ENCODE peak calls at places on chromosomes 12 and 14, in four cellular contexts. R is lower lobe of right lung, V is pancreas, J is GM23248. F is an unnamed sample.

GRCh38 chr12:19085090-19085489 is 44.4 kb upstream of the PLEKHA5 start:
- DNase-seq in J (peak; percentile 4), V (no peak), R (no peak), F (no peak)

GRCh38 chr12:38161123-38162000 is 155.2 kb upstream of the ALG10B start:
- DNase-seq in V (peak; percentile 66), R (no peak), J (no peak), F (no peak)

GRCh38 chr14:73295198-73295796 is 58.0 kb downstream of the PAPLN start:
- DNase-seq in J (peak; percentile 72), V (no peak), R (no peak), F (no peak)

GRCh38 chr14:24139272-24139934 is 2.0 kb downstream of the EMC9 start:
- DNase-seq in J (no peak), R (no peak), V (peak; percentile 55), F (no peak)

GRCh38 chr14:23376477-23377200 is at the start of gene CMTM5:
- DNase-seq in V (no peak), J (no peak), R (no peak), F (no peak)

GRCh38 chr14:68686724-68687123 is 106.1 kb downstream of the ZFP36L1 start:
- DNase-seq in V (no peak), R (no peak), J (no peak), F (peak; percentile 5)

GRCh38 chr12:75257510-75257909 is 47.9 kb upstream of the KCNC2 start:
- DNase-seq in R (no peak), J (no peak), V (no peak), F (no peak)

GRCh38 chr12:31005256-31005943 is 68.3 kb upstream of the DDX11 start:
- DNase-seq in J (no peak), V (no peak), R (peak; percentile 41), F (peak; percentile 7)

GRCh38 chr12:12983420-12984035 is 16.5 kb downstream of the HEBP1 start:
- DNase-seq in R (no peak), J (peak; percentile 81), V (no peak), F (peak; percentile 36)

GRCh38 chr14:60245316-60246177 is 3.5 kb upstream of the PPM1A start:
- DNase-seq in V (no peak), R (no peak), J (no peak), F (no peak)

GRCh38 chr12:57476162-57476992 is 3.3 kb downstream of the ARHGAP9 start:
- DNase-seq in R (peak; percentile 77), J (no peak), V (no peak), F (no peak)

GRCh38 chr14:94237983-94238382 is 55.1 kb downstream of the SERPINA10 start:
- DNase-seq in V (no peak), J (no peak), R (no peak), F (no peak)

GRCh38 chr14:32491413-32492016 is 162.4 kb downstream of the AKAP6 start:
- DNase-seq in V (no peak), J (no peak), R (no peak), F (no peak)

GRCh38 chr12:52402873-52403510 is 3.1 kb downstream of the KRT82 start:
- DNase-seq in R (no peak), J (no peak), V (no peak), F (no peak)

GRCh38 chr12:69130064-69130463 is 109.3 kb upstream of the CPSF6 start:
- DNase-seq in J (peak; percentile 15), V (no peak), R (no peak), F (no peak)

GRCh38 chr12:6492838-6493579 is at the start of gene MRPL51:
- DNase-seq in J (peak; percentile 98), V (peak; percentile 99), R (peak; percentile 98), F (peak; percentile 94)

GRCh38 chr12:6493580-6494350 is at the start of gene NCAPD2:
- DNase-seq in J (peak; percentile 100), R (peak; percentile 97), V (peak; percentile 95), F (peak; percentile 92)

GRCh38 chr12:6489449-6489848 is 3.6 kb downstream of the MRPL51 start:
- DNase-seq in V (no peak), J (peak; percentile 32), R (no peak), F (no peak)

GRCh38 chr12:6494968-6495367 is 1.1 kb downstream of the NCAPD2 start:
- DNase-seq in V (no peak), J (peak; percentile 14), R (no peak), F (no peak)

GRCh38 chr12:6494351-6494743 is 445 bp downstream of the NCAPD2 start:
- DNase-seq in J (no peak), V (no peak), R (no peak), F (no peak)
- H3K27ac ChIP-seq in J (peak overlapping the region; percentile 98), V (peak overlapping the region; percentile 94), R (peak overlapping the region; percentile 95), F (peak overlapping the region; percentile 95)

DNA sequence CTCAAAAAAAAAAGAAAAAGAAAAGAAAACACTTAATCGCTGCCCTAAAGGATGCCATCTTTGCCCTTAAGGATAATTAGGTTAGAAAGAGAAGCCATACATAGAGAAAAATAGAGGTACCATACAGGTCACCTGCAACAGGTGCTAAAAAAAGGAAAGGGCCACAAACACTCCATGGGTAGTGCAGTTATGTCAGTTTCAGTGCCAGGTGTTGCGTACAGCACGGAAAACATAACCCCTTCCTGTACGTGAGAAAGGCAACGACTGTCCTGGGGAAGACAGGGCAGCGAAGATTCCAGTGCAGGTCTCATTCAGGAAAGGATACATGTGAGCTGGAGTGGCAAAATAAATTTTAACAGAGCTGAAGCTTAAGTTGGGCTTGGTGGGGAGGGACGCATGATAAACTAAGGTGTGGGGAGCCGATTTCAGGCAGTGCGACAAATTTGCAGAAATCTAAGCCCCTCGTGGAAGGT is 553 bp upstream of the DAZAP2 start:
- DNase-seq in J (peak; percentile 31), V (no peak), R (no peak), F (no peak)
- H3K4me3 ChIP-seq in J (peak overlapping the region; percentile 98), V (peak overlapping the region; percentile 26), R (peak overlapping the region; percentile 96), F (peak overlapping the region; percentile 100)

GRCh38 chr14:106062502-106063272 is 536.3 kb downstream of the TMEM121 start:
- DNase-seq in R (no peak), V (no peak), J (no peak), F (no peak)
- H3K9me3 ChIP-seq in R (no peaks in the 10 kb centered on the region), V (no peaks in the 10 kb centered on the region), J (no peaks in the 10 kb centered on the region), F (no peaks in the 10 kb centered on the region)

DNA sequence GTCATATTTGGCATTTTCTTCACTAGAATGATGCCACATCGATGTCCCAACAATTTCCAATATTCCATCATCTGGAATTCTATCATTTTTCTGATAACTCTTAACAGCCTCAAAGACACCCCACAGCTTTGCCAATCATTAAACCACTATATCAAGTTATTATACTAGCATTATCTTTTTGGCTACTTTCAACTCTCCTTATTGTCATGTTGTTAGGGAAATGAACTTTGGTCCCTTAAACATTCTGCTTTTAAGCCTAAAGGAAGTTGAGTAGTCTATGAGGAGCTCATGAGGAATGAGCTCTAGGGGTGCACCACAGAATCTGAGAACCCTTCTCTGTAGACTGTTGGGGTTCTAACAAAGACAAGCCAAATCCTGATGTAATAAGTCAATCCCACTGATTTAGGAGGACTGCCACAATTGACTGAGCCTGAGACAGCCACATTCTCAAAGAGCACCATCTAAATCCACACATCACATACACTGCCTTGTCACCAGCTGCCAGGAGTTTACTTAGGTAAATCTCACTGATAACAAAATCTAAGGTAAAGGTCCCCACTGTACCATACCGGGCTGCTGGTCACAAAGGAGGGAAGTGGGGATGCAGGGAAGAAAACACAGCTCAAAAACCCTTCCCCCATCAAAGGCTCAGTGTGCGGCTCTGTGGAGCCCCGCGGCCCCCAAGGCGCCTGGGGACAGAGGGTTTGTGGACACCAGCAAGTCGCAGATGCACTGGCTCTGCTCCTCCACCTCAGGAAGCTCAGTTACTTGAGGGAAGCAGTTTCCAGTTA is 58.2 kb downstream of the SETD3 start:
- DNase-seq in V (no peak), J (no peak), R (no peak), F (no peak)
- H3K27ac ChIP-seq in V (no peak overlapping the region), J (no peak overlapping the region), R (no peak overlapping the region), F (no peak overlapping the region)

DNA sequence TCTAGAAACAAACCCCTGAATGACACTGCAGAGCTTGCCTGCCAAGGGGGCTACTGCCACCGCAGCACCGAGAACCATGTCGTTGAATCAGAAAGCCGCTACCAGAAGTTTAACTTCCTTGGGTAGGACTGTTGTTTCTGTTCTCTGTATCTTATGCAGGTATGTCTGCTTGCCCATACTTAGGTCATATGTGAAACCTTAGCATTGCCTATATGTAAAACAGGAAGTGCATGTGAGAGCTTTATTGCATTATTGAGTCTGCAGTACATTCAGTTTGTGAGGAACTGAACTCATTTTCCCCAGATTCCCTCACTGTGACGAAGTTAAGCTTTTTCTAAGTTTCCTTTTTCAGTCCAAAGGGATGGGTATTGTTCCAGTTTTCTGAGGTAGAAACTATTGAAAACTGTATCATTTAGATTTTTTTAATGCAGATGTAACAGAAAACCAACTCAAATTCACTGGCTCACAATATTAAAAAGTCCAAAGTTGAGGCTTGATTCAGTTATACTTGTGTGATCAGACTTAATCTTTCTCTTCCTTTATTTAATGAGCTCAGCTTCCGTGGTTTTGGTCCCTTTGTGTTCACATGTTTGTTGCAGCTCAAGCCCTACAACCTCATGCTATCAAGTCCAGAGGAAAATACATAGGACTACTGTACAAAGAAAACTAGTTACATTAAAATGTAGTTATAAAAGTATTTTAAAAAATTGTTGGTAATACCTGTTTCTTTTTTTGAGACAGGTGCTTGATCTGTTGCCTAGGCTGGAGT is 6.9 kb downstream of the FBXO34 start:
- DNase-seq in R (no peak), V (no peak), J (no peak), F (no peak)
- H3K4me3 ChIP-seq in R (no peak overlapping the region), V (no peak overlapping the region), J (no peak overlapping the region), F (no peak overlapping the region)

DNA sequence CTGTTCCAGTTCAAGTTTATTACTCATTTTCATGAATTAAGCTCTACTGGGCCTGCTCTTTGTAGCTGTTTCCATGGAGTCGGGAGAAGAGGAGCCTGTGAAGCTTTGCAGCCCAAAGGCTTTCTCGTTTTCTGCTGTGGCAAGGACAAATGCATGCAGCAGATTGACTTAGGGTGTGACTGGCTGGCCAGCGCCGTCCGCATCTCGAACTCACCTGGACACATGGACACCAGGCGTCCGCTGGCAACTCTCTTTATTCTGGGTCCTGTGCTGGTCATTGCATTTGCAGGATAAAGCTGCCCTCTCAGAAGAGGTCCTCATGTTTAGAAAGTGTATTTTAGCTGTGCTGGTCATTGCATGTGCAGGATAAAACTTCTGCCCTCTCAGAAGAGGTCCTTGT is 350.4 kb downstream of the TMEM121 start:
- DNase-seq in R (peak; percentile 30), V (no peak), J (no peak), F (no peak)
- H3K9me3 ChIP-seq in R (no peaks in the 10 kb centered on the region), V (no peaks in the 10 kb centered on the region), J (no peaks in the 10 kb centered on the region), F (no peaks in the 10 kb centered on the region)

DNA sequence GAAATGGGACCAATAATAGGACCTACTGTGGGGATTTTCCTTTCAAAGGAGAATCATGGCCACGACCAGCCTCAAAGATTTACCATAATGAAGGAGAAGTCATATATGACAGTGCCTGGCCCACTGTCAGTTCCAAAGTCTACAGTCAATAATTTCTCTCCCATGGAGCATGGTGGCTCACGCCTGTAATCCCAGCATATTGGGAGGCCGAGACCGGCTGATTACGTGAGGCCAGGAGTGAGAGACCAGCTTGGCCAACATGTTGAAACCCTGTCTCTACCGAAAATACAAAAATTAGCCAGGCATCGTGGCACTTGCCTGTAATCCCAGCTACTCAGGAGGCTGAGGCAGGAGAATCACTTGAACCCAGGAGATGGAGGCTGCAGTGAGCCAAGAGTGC is 13.8 kb downstream of the IRF2BPL start:
- DNase-seq in J (no peak), V (no peak), R (no peak), F (no peak)
- H3K27ac ChIP-seq in J (no peak overlapping the region), V (peak overlapping the region; percentile 82), R (no peak overlapping the region), F (peak overlapping the region; percentile 10)